ENCODE peak calls at places on chromosomes 13 and 19, in five cellular contexts. One of them, this sample, is unnamed.
A peak's percentile ranks its signal among the peaks of the same experiment; 100 is the strongest.

GRCh38 chr19:1632462-1633268 is 19.8 kb downstream of the TCF3 start:
- DNase-seq in tibial artery: no peak
- DNase-seq in adipocyte: no peak
- DNase-seq in IMR-90: no peak
- DNase-seq in aorta: no peak
- DNase-seq in this sample: no peak

GRCh38 chr19:47481460-47482052 is 2.5 kb downstream of the KPTN start:
- DNase-seq in tibial artery: no peak
- DNase-seq in adipocyte: no peak
- DNase-seq in aorta: no peak
- DNase-seq in IMR-90: no peak
- DNase-seq in this sample: no peak

GRCh38 chr13:47298506-47298905 is 401.7 kb upstream of the HTR2A start:
- DNase-seq in adipocyte: no peak
- DNase-seq in aorta: no peak
- DNase-seq in tibial artery: no peak
- DNase-seq in IMR-90: peak; percentile 4
- DNase-seq in this sample: no peak

GRCh38 chr19:709965-710714 is 1.4 kb downstream of the PALM start:
- DNase-seq in IMR-90: no peak
- DNase-seq in tibial artery: peak; percentile 48
- DNase-seq in aorta: no peak
- DNase-seq in adipocyte: peak; percentile 29
- DNase-seq in this sample: peak; percentile 58

GRCh38 chr13:113093580-113094409 is 11.8 kb upstream of the F7 start:
- DNase-seq in adipocyte: no peak
- DNase-seq in tibial artery: no peak
- DNase-seq in aorta: no peak
- DNase-seq in IMR-90: no peak
- DNase-seq in this sample: peak; percentile 38

GRCh38 chr19:55146078-55146647 is 2.8 kb downstream of the TNNT1 start:
- DNase-seq in tibial artery: no peak
- DNase-seq in IMR-90: no peak
- DNase-seq in adipocyte: peak; percentile 14
- DNase-seq in aorta: no peak
- DNase-seq in this sample: no peak

GRCh38 chr13:22735381-22735995 is 445.3 kb upstream of the SGCG start:
- DNase-seq in tibial artery: no peak
- DNase-seq in aorta: no peak
- DNase-seq in adipocyte: no peak
- DNase-seq in IMR-90: no peak
- DNase-seq in this sample: no peak

GRCh38 chr13:26020536-26021290 is 31.1 kb downstream of the SHISA2 start:
- DNase-seq in aorta: no peak
- DNase-seq in adipocyte: no peak
- DNase-seq in IMR-90: no peak
- DNase-seq in tibial artery: no peak
- DNase-seq in this sample: no peak

GRCh38 chr13:72104656-72105180 is 237.7 kb upstream of the DACH1 start:
- DNase-seq in adipocyte: no peak
- DNase-seq in aorta: no peak
- DNase-seq in tibial artery: no peak
- DNase-seq in IMR-90: no peak
- DNase-seq in this sample: no peak

GRCh38 chr19:56538254-56538760 is 441 bp upstream of the ZFP28 start:
- DNase-seq in tibial artery: peak; percentile 86
- DNase-seq in IMR-90: peak; percentile 85
- DNase-seq in adipocyte: peak; percentile 95
- DNase-seq in aorta: peak; percentile 97
- DNase-seq in this sample: peak; percentile 96
- H3K9me3 ChIP-seq in tibial artery: peaks cover 4% of the 10 kb centered on the region
- H3K9me3 ChIP-seq in IMR-90: peaks cover 37% of the 10 kb centered on the region
- H3K9me3 ChIP-seq in adipocyte: peaks cover 78% of the 10 kb centered on the region
- H3K9me3 ChIP-seq in aorta: peaks cover 27% of the 10 kb centered on the region
- H3K9me3 ChIP-seq in this sample: peaks cover 56% of the 10 kb centered on the region

GRCh38 chr19:23788415-23788814 is 29.7 kb upstream of the ZNF681 start:
- DNase-seq in aorta: no peak
- DNase-seq in IMR-90: no peak
- DNase-seq in tibial artery: no peak
- DNase-seq in adipocyte: no peak
- DNase-seq in this sample: no peak
- H3K9me3 ChIP-seq in aorta: no peaks in the 10 kb centered on the region
- H3K9me3 ChIP-seq in IMR-90: peaks cover 8% of the 10 kb centered on the region
- H3K9me3 ChIP-seq in tibial artery: no peaks in the 10 kb centered on the region
- H3K9me3 ChIP-seq in adipocyte: peaks cover 15% of the 10 kb centered on the region
- H3K9me3 ChIP-seq in this sample: no peaks in the 10 kb centered on the region

DNA sequence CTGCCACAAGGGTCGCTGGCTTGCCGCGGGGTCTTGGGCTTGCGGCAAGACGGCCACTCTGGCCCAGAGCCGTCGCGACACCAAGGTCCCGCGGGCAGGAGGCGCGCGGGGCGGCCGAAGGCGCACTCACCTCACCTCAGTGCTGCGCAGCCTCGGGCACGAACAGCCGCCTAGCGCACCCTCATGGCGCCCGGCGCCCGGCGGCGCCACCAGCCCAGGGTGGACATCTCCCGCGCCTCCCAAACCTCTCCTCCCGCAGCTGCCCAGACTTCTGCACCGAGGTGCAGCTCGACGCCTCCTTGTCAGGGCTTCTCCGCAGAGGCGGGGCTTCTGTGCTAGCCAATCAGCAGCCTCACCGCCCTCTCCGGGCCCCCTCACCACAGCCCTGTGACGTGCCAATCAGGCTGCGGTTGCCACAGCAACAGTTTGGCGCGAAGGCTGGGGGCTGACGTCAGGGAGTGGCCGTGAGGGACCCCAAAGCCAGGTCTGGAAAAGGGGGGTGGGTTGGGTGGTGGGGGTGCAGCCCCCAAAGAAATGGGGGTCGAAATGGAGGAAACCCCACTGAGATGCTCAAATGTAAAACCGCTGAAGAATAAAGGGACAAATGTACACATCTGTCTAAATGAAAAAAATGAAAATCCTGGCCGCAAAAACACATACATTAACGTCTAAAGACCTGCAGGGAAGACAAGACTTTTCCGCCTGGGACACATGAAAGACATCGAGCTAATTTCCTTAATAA is at the start of the genes PEG3 and ZIM2:
- DNase-seq in aorta: peak; percentile 89
- DNase-seq in tibial artery: peak; percentile 38
- DNase-seq in IMR-90: no peak
- DNase-seq in adipocyte: no peak
- DNase-seq in this sample: peak; percentile 73
- H3K9me3 ChIP-seq in aorta: no peaks in the 10 kb centered on the region
- H3K9me3 ChIP-seq in tibial artery: no peaks in the 10 kb centered on the region
- H3K9me3 ChIP-seq in IMR-90: peaks cover 39% of the 10 kb centered on the region
- H3K9me3 ChIP-seq in adipocyte: no peaks in the 10 kb centered on the region
- H3K9me3 ChIP-seq in this sample: no peaks in the 10 kb centered on the region

DNA sequence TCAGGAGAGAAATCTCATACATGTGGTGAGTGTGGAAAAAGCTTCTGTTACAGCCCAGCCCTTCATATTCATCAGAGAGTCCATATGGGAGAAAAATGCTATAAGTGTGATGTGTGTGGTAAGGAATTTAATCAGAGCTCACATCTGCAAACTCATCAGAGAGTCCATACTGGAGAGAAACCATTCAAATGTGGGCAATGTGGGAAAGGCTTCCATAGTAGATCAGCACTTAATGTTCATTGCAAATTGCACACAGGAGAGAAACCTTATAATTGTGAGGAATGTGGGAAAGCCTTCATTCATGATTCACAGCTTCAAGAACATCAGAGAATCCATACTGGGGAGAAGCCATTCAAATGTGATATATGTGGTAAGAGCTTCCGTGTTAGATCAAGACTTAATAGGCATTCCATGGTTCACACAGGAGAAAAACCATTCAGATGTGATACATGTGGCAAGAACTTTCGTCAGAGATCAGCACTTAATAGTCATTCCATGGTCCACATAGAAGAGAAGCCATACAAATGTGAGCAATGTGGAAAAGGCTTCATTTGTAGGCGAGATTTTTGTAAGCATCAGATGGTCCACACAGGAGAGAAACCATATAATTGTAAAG is 15.2 kb downstream of the ZNF221 start:
- DNase-seq in aorta: no peak
- DNase-seq in tibial artery: no peak
- DNase-seq in IMR-90: no peak
- DNase-seq in adipocyte: no peak
- DNase-seq in this sample: no peak
- H3K9me3 ChIP-seq in aorta: peaks cover 47% of the 10 kb centered on the region
- H3K9me3 ChIP-seq in tibial artery: peaks cover 33% of the 10 kb centered on the region
- H3K9me3 ChIP-seq in IMR-90: peaks cover 73% of the 10 kb centered on the region
- H3K9me3 ChIP-seq in adipocyte: peaks cover 99% of the 10 kb centered on the region
- H3K9me3 ChIP-seq in this sample: peaks cover 92% of the 10 kb centered on the region